ENCODE peak calls at places on chromosome 10, in four cellular contexts. Q is CD4-positive, alpha-beta memory T cell; J is heart left ventricle; W is cardiac muscle cell. R is an unnamed sample.

GRCh38 chr10:132637477-132638129 is 100.0 kb downstream of the INPP5A start:
- DNase-seq in Q (peak), J (peak), W (peak), R (peak)

GRCh38 chr10:133372507-133372906 is 647 bp downstream of the ECHS1 start:
- DNase-seq in Q (no peak), J (no peak), W (no peak), R (no peak)

GRCh38 chr10:23886355-23886754 is 322.6 kb upstream of the KIAA1217 start:
- DNase-seq in Q (no peak), J (no peak), W (no peak), R (no peak)

GRCh38 chr10:78155722-78156121 is 122.1 kb downstream of the RPS24 start:
- DNase-seq in Q (no peak), J (no peak), W (no peak), R (no peak)

GRCh38 chr10:113681533-113682470 is 2.1 kb downstream of the CASP7 start:
- DNase-seq in Q (peak), J (no peak), W (peak), R (peak)

GRCh38 chr10:64503429-64503828 is 982.2 kb downstream of the REEP3 start:
- DNase-seq in Q (no peak), J (no peak), W (no peak), R (no peak)

GRCh38 chr10:7189909-7190308 is 220.9 kb downstream of the SFMBT2 start:
- DNase-seq in Q (no peak), J (no peak), W (no peak), R (no peak)

GRCh38 chr10:116026315-116026714 is 246.7 kb downstream of the GFRA1 start:
- DNase-seq in Q (no peak), J (no peak), W (no peak), R (no peak)

GRCh38 chr10:62467509-62467908 is 93.3 kb downstream of the ZNF365 start:
- DNase-seq in Q (no peak), J (no peak), W (no peak), R (no peak)

GRCh38 chr10:103463456-103463855 is 4.8 kb upstream of the CALHM1 start:
- DNase-seq in Q (no peak), J (no peak), W (peak), R (no peak)

GRCh38 chr10:4652111-4653010 is 173.6 kb upstream of the AKR1E2 start:
- DNase-seq in Q (no peak), J (no peak), W (no peak), R (peak)

GRCh38 chr10:99661370-99661749 is 2.1 kb downstream of the ENTPD7 start:
- DNase-seq in Q (no peak), J (no peak), W (peak), R (no peak)

GRCh38 chr10:30827531-30828120 is 198.1 kb upstream of the LYZL2 start:
- DNase-seq in Q (no peak), J (no peak), W (peak), R (no peak)

GRCh38 chr10:59623823-59624535 is 85.7 kb downstream of the SLC16A9 start:
- DNase-seq in Q (no peak), J (peak), W (peak), R (no peak)

GRCh38 chr10:117137031-117137910 is 799 bp downstream of the VAX1 start:
- DNase-seq in Q (no peak), J (no peak), W (peak), R (no peak)
- H3K4me3 ChIP-seq in Q (no peak), J (peak), W (peak), R (no peak)

DNA sequence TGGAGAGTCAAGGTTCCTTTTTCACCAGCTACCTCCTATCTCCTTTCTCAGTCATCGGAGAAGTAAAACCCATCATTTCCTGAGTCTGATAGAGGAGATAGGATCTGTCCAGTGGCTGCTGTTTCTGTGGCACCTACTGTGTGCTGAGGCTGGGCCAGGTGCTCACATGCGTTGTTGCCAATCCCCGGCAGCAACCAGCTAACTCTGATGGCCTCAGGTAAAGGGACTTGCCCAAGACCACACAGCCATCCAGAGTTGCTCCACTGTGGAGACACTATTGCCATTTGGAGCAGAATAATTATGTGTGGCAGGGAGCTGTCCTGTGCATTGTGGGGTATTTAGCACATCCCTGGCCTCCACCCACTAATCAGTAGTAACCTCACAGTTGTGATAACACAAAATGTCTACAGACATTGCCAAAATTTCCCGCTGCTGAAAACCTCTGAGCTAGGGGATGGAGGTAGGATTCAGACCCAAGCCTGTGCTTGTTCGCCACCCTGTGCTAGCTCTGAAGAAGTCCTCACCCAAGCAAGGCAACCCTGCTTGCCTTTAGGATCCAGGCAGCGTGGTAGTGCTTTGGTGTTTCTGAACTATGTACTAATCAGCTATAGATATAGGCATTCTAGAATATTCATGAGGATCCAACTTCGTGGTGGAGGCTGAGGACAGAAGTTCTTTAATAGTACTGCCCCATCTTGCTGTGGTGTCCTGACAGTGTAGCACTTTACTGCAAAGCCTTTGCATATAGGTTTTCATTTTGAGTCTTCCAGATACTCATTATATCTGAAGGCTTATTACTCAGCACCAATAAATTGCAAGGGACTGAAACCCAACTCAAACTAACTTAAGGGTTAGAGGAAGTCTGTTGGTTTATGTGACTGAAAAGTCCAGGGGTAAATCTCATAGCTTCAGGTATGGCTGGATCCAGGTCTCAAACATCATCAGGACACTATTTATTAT is 164.6 kb downstream of the GRK5 start:
- DNase-seq in Q (no peak), J (no peak), W (peak), R (no peak)
- H3K4me3 ChIP-seq in Q (no peak), J (no peak), W (no peak), R (no peak)

DNA sequence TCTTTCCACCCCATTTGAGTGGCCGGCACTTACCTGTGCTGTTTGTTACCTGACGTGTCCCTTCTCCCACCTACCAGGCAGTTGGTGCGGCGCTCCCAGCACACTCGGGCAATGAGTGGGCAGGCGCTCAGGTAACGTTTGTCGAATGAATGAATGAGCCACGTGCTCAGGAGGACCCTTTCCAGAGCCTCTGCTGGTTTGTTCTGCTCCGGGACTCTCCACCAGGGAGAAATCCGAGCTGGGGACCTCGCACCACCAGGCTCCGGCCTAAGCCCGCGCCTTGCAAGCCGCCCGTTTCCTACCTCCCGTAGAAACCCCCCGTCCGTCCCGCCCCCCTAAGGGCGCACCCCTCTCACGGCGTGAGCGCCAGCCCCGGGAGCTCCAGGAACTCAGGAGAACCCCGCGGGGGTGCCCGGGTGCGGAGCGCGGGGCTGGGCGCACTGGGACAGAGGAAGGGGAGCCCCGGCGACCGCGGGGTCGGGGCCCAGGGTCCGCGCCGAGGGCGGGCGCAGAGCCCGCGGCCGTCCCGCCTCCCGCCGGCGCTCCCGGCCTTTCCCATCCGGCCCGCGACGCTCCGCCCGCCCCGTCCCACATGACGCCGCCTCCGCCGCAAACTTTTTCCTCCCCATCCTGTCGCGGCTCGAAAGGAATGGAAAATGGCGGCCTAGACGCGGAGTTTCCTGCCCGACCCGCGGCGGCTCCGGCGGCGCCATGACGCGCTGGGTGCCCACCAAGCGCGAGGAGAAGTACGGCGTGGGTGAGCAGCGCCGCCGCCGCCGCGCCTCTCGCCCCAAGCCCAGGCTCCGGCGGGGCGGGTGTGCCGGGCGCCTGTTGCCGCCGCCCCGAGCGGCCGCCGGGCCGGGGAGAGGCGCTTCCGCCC is at the start of gene DOCK1:
- DNase-seq in Q (no peak), J (peak), W (peak), R (no peak)
- H3K4me3 ChIP-seq in Q (no peak), J (peak), W (peak), R (no peak)

GRCh38 chr10:72319416-72320254 is 35.1 kb downstream of the DNAJB12 start:
- DNase-seq in Q (peak), J (peak), W (peak), R (peak)

GRCh38 chr10:72322280-72323058 is 32.2 kb downstream of the DNAJB12 start:
- DNase-seq in Q (no peak), J (no peak), W (no peak), R (no peak)

GRCh38 chr10:72322030-72322279 is 32.8 kb downstream of the DNAJB12 start:
- DNase-seq in Q (no peak), J (no peak), W (no peak), R (no peak)

GRCh38 chr10:72321248-72322029 is 33.3 kb downstream of the DNAJB12 start:
- DNase-seq in Q (no peak), J (no peak), W (no peak), R (no peak)

GRCh38 chr10:72320676-72321247 is 34.0 kb downstream of the DNAJB12 start:
- DNase-seq in Q (no peak), J (no peak), W (peak), R (peak)
- H3K4me3 ChIP-seq in Q (no peak), J (no peak), W (no peak), R (peak)

GRCh38 chr10:45490277-45490676 is 116.3 kb downstream of the ALOX5 start:
- DNase-seq in Q (no peak), J (no peak), W (no peak), R (no peak)

GRCh38 chr10:45491061-45491460 is 117.0 kb downstream of the ALOX5 start:
- DNase-seq in Q (no peak), J (no peak), W (no peak), R (no peak)

GRCh38 chr10:45488365-45488764 is 114.3 kb downstream of the ALOX5 start:
- DNase-seq in Q (no peak), J (no peak), W (no peak), R (no peak)

GRCh38 chr10:45483002-45483401 is 109.0 kb downstream of the ALOX5 start:
- DNase-seq in Q (no peak), J (no peak), W (no peak), R (no peak)

GRCh38 chr10:45487738-45488137 is 113.7 kb downstream of the ALOX5 start:
- DNase-seq in Q (no peak), J (no peak), W (no peak), R (no peak)
- H3K4me3 ChIP-seq in Q (no peak), J (no peak), W (no peak), R (no peak)

R was measured in GM12864.